ENCODE peak calls at places on chromosomes 16 and 17, in eight cellular contexts. G, W, D, J, V, C, K and E are unnamed samples.
A peak's percentile ranks its signal among the peaks of the same experiment; 100 is the strongest.

GRCh38 chr17:59234631-59235030 is 14.3 kb downstream of the GDPD1 start:
- DNase-seq in J (no peak), V (no peak), W (no peak), G (no peak), D (no peak), C (no peak), K (no peak), E (no peak)

GRCh38 chr17:71631483-71631882 is 489.3 kb upstream of the SOX9 start:
- DNase-seq in W (no peak), G (no peak), C (no peak), D (no peak), V (no peak), J (no peak), K (no peak), E (no peak)

GRCh38 chr17:72399023-72399607 is 278.3 kb downstream of the SOX9 start:
- DNase-seq in W (no peak), J (no peak), V (no peak), D (no peak), C (no peak), G (no peak), K (no peak), E (no peak)

GRCh38 chr16:88770459-88771293 is 14.3 kb downstream of the PIEZO1 start:
- DNase-seq in G (no peak), C (peak; percentile 93), D (peak; percentile 80), K (no peak), W (no peak), J (peak; percentile 76), V (no peak), E (peak; percentile 96)

GRCh38 chr17:17966399-17966798 is 5.8 kb downstream of the TOM1L2 start:
- DNase-seq in V (no peak), K (no peak), C (no peak), D (no peak), W (no peak), J (no peak), G (no peak), E (no peak)

GRCh38 chr17:50447870-50448573 is 20.7 kb downstream of the CHAD start:
- DNase-seq in K (no peak), C (no peak), V (no peak), G (no peak), D (no peak), J (no peak), W (no peak), E (no peak)

GRCh38 chr16:53775821-53776431 is 72.0 kb downstream of the FTO start:
- DNase-seq in G (peak; percentile 50), K (peak; percentile 96), J (no peak), W (peak; percentile 29), C (peak; percentile 66), D (peak; percentile 86), V (no peak), E (peak; percentile 78)

GRCh38 chr16:81266680-81267095 is 28.2 kb downstream of the BCO1 start:
- DNase-seq in J (no peak), V (no peak), K (no peak), C (peak; percentile 18), D (no peak), G (no peak), W (no peak), E (no peak)

GRCh38 chr17:2232244-2232638 is 71.3 kb downstream of the SMG6 start:
- DNase-seq in D (peak; percentile 97), K (peak; percentile 98), V (no peak), W (no peak), C (no peak), J (no peak), G (no peak), E (peak; percentile 95)

GRCh38 chr16:77759821-77760220 is 28.5 kb upstream of the VAT1L start:
- DNase-seq in V (no peak), G (no peak), W (no peak), K (peak; percentile 30), C (no peak), D (no peak), J (no peak), E (no peak)
- TF ChIP-seq CTCF in V (no peak), G (no peak), W (no peak), K (no peak), C (no peak), D (no peak), J (no peak), E (no peak)

GRCh38 chr17:39152134-39152884 is 872 bp upstream of the PLXDC1 start:
- DNase-seq in J (peak; percentile 40), D (no peak), C (no peak), K (no peak), G (peak; percentile 37), V (no peak), W (no peak), E (no peak)

GRCh38 chr17:39155654-39156053 is 4.2 kb upstream of the PLXDC1 start:
- DNase-seq in G (no peak), W (no peak), J (no peak), V (no peak), D (no peak), C (no peak), K (no peak), E (no peak)

GRCh38 chr17:39150795-39151679 is at the start of gene PLXDC1:
- DNase-seq in D (no peak), C (no peak), J (peak; percentile 68), K (no peak), V (no peak), G (no peak), W (no peak), E (no peak)

GRCh38 chr17:39151680-39152058 is 232 bp upstream of the PLXDC1 start:
- DNase-seq in D (no peak), V (no peak), J (peak; percentile 28), W (no peak), K (no peak), C (no peak), G (no peak), E (no peak)

DNA sequence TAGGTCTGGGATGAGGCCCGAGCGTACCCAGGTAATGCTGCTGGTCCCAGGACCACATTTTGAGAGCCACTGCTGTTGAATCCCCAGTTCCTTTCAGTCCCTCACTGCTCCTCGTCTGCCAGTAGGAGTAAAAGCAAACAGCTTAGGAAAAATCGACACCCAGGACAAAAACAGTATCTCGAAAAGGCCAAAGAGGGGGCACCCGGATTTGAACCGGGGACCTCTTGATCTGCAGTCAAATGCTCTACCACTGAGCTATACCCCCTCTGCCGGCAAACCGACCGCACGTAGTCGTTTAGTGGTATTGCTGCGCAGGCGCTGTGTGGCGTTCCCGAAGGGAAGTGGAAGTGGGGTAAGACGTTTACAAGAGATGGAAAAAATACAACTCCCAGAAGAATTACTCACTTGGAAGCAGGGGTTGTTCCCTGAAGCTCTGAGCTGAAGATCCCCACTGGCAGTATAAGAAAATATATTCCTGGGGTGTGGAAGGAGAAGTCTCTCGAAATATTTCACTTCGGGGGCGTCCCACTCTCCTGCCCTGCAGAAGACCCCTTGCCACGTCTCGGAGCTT is 2.2 kb upstream of the PLXDC1 start:
- DNase-seq in G (peak; percentile 90), J (peak; percentile 96), W (peak; percentile 90), D (peak; percentile 86), C (peak; percentile 93), V (peak; percentile 27), K (peak; percentile 94), E (no peak)
- TF ChIP-seq CTCF in G (no peak), J (no peak), W (no peak), D (peak; percentile 41), C (no peak), V (no peak), K (peak; percentile 42), E (peak; percentile 15)

DNA sequence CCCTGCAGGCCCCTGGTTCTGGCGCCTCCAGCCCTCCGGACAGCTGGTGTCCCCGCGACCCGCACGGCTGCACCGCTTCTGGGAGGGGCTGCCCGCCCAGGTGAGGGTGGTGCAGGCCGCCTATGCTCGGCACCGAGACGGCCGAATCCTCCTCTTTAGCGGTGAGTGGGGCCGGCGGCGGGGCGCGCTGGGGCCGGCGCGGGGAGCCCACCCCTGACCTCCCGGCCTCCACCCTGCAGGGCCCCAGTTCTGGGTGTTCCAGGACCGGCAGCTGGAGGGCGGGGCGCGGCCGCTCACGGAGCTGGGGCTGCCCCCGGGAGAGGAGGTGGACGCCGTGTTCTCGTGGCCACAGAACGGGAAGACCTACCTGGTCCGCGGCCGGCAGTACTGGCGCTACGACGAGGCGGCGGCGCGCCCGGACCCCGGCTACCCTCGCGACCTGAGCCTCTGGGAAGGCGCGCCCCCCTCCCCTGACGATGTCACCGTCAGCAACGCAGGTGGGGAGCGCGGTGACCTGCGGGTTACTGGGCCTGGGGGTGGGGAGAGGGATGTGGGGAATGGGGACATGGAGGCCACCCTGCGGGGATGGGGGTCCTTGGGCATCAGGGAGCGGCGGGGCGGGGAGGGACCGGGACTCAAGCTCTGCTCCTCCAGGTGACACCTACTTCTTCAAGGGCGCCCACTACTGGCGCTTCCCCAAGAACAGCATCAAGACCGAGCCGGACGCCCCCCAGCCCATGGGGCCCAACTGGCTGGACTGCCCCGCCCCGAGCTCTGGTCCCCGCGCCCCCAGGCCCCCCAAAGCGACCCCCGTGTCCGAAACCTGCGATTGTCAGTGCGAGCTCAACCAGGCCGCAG is 7.0 kb upstream of the IL32 start:
- DNase-seq in C (peak; percentile 51), V (no peak), K (no peak), G (no peak), D (no peak), W (peak; percentile 70), J (peak; percentile 58), E (no peak)
- TF ChIP-seq CTCF in C (no peak), V (peak; percentile 8), K (no peak), G (no peak), D (peak; percentile 24), W (no peak), J (no peak), E (peak; percentile 13)

GRCh38 chr16:726188-726437 is 130 bp downstream of the CCDC78 start:
- DNase-seq in C (no peak), J (no peak), V (no peak), D (no peak), G (no peak), W (no peak), K (no peak), E (no peak)

GRCh38 chr16:728131-728889 is 1.4 kb downstream of the HAGHL start:
- DNase-seq in C (peak; percentile 37), K (peak; percentile 63), V (no peak), W (peak; percentile 59), G (peak; percentile 55), J (peak; percentile 77), D (peak; percentile 63), E (no peak)

GRCh38 chr16:727291-727977 is 528 bp downstream of the HAGHL start:
- DNase-seq in K (no peak), J (no peak), D (no peak), C (no peak), V (no peak), G (no peak), W (peak; percentile 32), E (no peak)

GRCh38 chr16:725463-726187 is 618 bp downstream of the CCDC78 start:
- DNase-seq in K (no peak), C (no peak), J (no peak), V (no peak), W (no peak), G (no peak), D (no peak), E (no peak)

DNA sequence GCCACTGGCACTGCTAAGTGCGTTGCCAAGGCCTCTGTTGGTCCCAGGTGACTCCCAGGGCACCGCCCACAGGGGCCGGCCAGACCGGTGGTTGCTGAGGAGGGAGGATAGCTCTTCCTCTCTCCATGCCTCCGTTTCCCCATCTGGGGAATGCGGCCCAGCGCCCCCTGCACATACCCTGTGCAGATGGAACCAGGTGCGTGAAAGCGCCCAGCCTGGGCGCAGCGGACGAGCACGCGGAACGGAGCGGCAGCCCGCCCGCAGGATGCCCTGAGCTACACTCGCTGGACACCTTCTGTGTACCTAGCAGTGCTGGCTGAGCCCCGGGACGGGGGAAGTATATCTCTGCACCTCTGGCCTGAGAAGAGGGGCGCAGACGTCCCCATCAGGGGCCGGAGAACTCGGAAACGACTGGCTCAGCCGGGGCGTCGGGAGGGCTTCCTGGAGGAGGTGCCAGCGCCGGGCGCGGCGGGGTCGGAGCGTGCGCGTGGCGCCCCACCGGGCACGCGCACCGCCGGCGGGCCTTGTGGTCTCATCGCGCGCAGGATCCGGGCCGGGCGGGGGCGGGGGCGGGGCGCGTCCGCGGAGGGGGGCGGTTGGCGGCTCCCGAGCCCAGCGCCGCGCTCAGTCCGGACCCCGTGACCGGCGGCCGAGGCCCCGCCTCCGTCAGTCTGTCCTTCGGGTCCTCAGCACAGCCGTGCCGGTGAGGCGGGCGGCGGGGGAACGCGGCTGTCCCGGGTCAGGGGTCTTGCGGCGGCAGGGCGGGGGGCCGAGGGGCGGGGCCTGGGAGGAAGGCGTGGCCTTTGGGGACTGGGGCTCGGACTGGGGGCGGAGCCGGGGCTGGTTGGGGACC is at the start of the genes CCDC78 and HAGHL:
- DNase-seq in G (no peak), W (peak; percentile 49), D (no peak), K (no peak), C (peak; percentile 38), V (no peak), J (peak; percentile 90), E (no peak)
- TF ChIP-seq CTCF in G (no peak), W (no peak), D (no peak), K (no peak), C (no peak), V (no peak), J (no peak), E (no peak)